ENCODE peak calls at places on chromosomes 11 and 22, in ten cellular contexts. One of them, this sample, is unnamed.

GRCh38 chr22:23093090-23093788 is 22.9 kb downstream of the GNAZ start:
- DNase-seq in psoas muscle: no peak
- DNase-seq in GM13976: no peak
- DNase-seq in tibial nerve: no peak
- DNase-seq in astrocyte of the cerebellum: no peak
- DNase-seq in foreskin fibroblast: no peak
- DNase-seq in right lobe of liver: no peak
- DNase-seq in A549: no peak
- DNase-seq in astrocyte of the spinal cord: no peak
- DNase-seq in breast epithelium: no peak
- DNase-seq in this sample: no peak

GRCh38 chr11:130418756-130419155 is 9.7 kb downstream of the ADAMTS8 start:
- DNase-seq in psoas muscle: no peak
- DNase-seq in GM13976: no peak
- DNase-seq in tibial nerve: no peak
- DNase-seq in astrocyte of the cerebellum: no peak
- DNase-seq in foreskin fibroblast: peak
- DNase-seq in right lobe of liver: no peak
- DNase-seq in A549: no peak
- DNase-seq in astrocyte of the spinal cord: peak
- DNase-seq in breast epithelium: no peak
- DNase-seq in this sample: no peak

GRCh38 chr11:9802291-9802861 is 138.5 kb downstream of the SWAP70 start:
- DNase-seq in psoas muscle: no peak
- DNase-seq in GM13976: no peak
- DNase-seq in tibial nerve: peak
- DNase-seq in astrocyte of the cerebellum: peak
- DNase-seq in foreskin fibroblast: peak
- DNase-seq in right lobe of liver: no peak
- DNase-seq in A549: no peak
- DNase-seq in astrocyte of the spinal cord: peak
- DNase-seq in breast epithelium: no peak
- DNase-seq in this sample: no peak

GRCh38 chr11:10401275-10401674 is 53.8 kb upstream of the AMPD3 start:
- DNase-seq in psoas muscle: no peak
- DNase-seq in GM13976: no peak
- DNase-seq in tibial nerve: no peak
- DNase-seq in astrocyte of the cerebellum: no peak
- DNase-seq in foreskin fibroblast: no peak
- DNase-seq in right lobe of liver: no peak
- DNase-seq in A549: no peak
- DNase-seq in astrocyte of the spinal cord: peak
- DNase-seq in breast epithelium: no peak
- DNase-seq in this sample: no peak

GRCh38 chr11:1195690-1196515 is 27.0 kb upstream of the MUC5B start:
- DNase-seq in psoas muscle: peak
- DNase-seq in GM13976: no peak
- DNase-seq in tibial nerve: no peak
- DNase-seq in astrocyte of the cerebellum: no peak
- DNase-seq in foreskin fibroblast: no peak
- DNase-seq in right lobe of liver: no peak
- DNase-seq in A549: no peak
- DNase-seq in astrocyte of the spinal cord: no peak
- DNase-seq in breast epithelium: peak
- DNase-seq in this sample: peak

GRCh38 chr11:96426356-96427103 is 36.7 kb downstream of the JRKL start:
- DNase-seq in psoas muscle: no peak
- DNase-seq in GM13976: peak
- DNase-seq in tibial nerve: no peak
- DNase-seq in astrocyte of the cerebellum: peak
- DNase-seq in foreskin fibroblast: peak
- DNase-seq in right lobe of liver: no peak
- DNase-seq in A549: peak
- DNase-seq in astrocyte of the spinal cord: peak
- DNase-seq in breast epithelium: no peak
- DNase-seq in this sample: peak

GRCh38 chr11:121696177-121696863 is 243.6 kb upstream of the SORL1-AS1 start:
- DNase-seq in psoas muscle: no peak
- DNase-seq in GM13976: no peak
- DNase-seq in tibial nerve: no peak
- DNase-seq in astrocyte of the cerebellum: peak
- DNase-seq in foreskin fibroblast: no peak
- DNase-seq in right lobe of liver: no peak
- DNase-seq in A549: no peak
- DNase-seq in astrocyte of the spinal cord: peak
- DNase-seq in breast epithelium: no peak
- DNase-seq in this sample: no peak

GRCh38 chr11:20962581-20962980 is 293.2 kb downstream of the NELL1 start:
- DNase-seq in psoas muscle: no peak
- DNase-seq in GM13976: no peak
- DNase-seq in tibial nerve: no peak
- DNase-seq in astrocyte of the cerebellum: peak
- DNase-seq in foreskin fibroblast: no peak
- DNase-seq in right lobe of liver: no peak
- DNase-seq in A549: no peak
- DNase-seq in astrocyte of the spinal cord: peak
- DNase-seq in breast epithelium: no peak
- DNase-seq in this sample: no peak

GRCh38 chr11:86608251-86608799 is 64.1 kb downstream of the ME3 start:
- DNase-seq in psoas muscle: peak
- DNase-seq in GM13976: peak
- DNase-seq in tibial nerve: peak
- DNase-seq in astrocyte of the cerebellum: peak
- DNase-seq in foreskin fibroblast: peak
- DNase-seq in right lobe of liver: peak
- DNase-seq in A549: peak
- DNase-seq in astrocyte of the spinal cord: peak
- DNase-seq in breast epithelium: peak
- DNase-seq in this sample: peak

GRCh38 chr22:24147666-24148065 is 33.6 kb upstream of the SUSD2 start:
- DNase-seq in psoas muscle: no peak
- DNase-seq in GM13976: no peak
- DNase-seq in tibial nerve: no peak
- DNase-seq in astrocyte of the cerebellum: no peak
- DNase-seq in foreskin fibroblast: no peak
- DNase-seq in right lobe of liver: no peak
- DNase-seq in A549: no peak
- DNase-seq in astrocyte of the spinal cord: no peak
- DNase-seq in breast epithelium: no peak
- DNase-seq in this sample: no peak

GRCh38 chr11:127890026-127890611 is 697.2 kb downstream of the ETS1 start:
- DNase-seq in psoas muscle: no peak
- DNase-seq in GM13976: no peak
- DNase-seq in tibial nerve: no peak
- DNase-seq in astrocyte of the cerebellum: no peak
- DNase-seq in foreskin fibroblast: peak
- DNase-seq in right lobe of liver: no peak
- DNase-seq in A549: no peak
- DNase-seq in astrocyte of the spinal cord: no peak
- DNase-seq in breast epithelium: no peak
- DNase-seq in this sample: no peak

GRCh38 chr11:118547132-118547531 is 16.1 kb downstream of the TMEM25 start:
- DNase-seq in psoas muscle: no peak
- DNase-seq in GM13976: no peak
- DNase-seq in tibial nerve: no peak
- DNase-seq in astrocyte of the cerebellum: no peak
- DNase-seq in foreskin fibroblast: no peak
- DNase-seq in right lobe of liver: no peak
- DNase-seq in A549: no peak
- DNase-seq in astrocyte of the spinal cord: no peak
- DNase-seq in breast epithelium: no peak
- DNase-seq in this sample: no peak

GRCh38 chr11:212150-213100 is 4.9 kb downstream of the RIC8A start:
- DNase-seq in psoas muscle: no peak
- DNase-seq in GM13976: no peak
- DNase-seq in tibial nerve: no peak
- DNase-seq in astrocyte of the cerebellum: no peak
- DNase-seq in foreskin fibroblast: no peak
- DNase-seq in right lobe of liver: peak
- DNase-seq in A549: no peak
- DNase-seq in astrocyte of the spinal cord: no peak
- DNase-seq in breast epithelium: no peak
- DNase-seq in this sample: no peak

GRCh38 chr11:10327254-10327653 is 22.4 kb downstream of the ADM start:
- DNase-seq in psoas muscle: no peak
- DNase-seq in GM13976: no peak
- DNase-seq in tibial nerve: no peak
- DNase-seq in astrocyte of the cerebellum: no peak
- DNase-seq in foreskin fibroblast: no peak
- DNase-seq in right lobe of liver: no peak
- DNase-seq in A549: no peak
- DNase-seq in astrocyte of the spinal cord: peak
- DNase-seq in breast epithelium: no peak
- DNase-seq in this sample: no peak

GRCh38 chr11:106464728-106465127 is 387.3 kb downstream of the AASDHPPT start:
- DNase-seq in psoas muscle: no peak
- DNase-seq in GM13976: no peak
- DNase-seq in tibial nerve: no peak
- DNase-seq in astrocyte of the cerebellum: no peak
- DNase-seq in foreskin fibroblast: no peak
- DNase-seq in right lobe of liver: no peak
- DNase-seq in A549: no peak
- DNase-seq in astrocyte of the spinal cord: no peak
- DNase-seq in breast epithelium: no peak
- DNase-seq in this sample: no peak

GRCh38 chr11:64878494-64879225 is at the start of gene EHD1:
- DNase-seq in psoas muscle: peak
- DNase-seq in GM13976: peak
- DNase-seq in tibial nerve: peak
- DNase-seq in astrocyte of the cerebellum: peak
- DNase-seq in foreskin fibroblast: peak
- DNase-seq in right lobe of liver: peak
- DNase-seq in A549: peak
- DNase-seq in astrocyte of the spinal cord: peak
- DNase-seq in breast epithelium: peak
- DNase-seq in this sample: peak
- TF ChIP-seq CTCF in psoas muscle: peak
- TF ChIP-seq CTCF in GM13976: peak
- TF ChIP-seq CTCF in tibial nerve: peak
- TF ChIP-seq CTCF in astrocyte of the cerebellum: peak
- TF ChIP-seq CTCF in foreskin fibroblast: peak
- TF ChIP-seq CTCF in right lobe of liver: peak
- TF ChIP-seq CTCF in A549: peak
- TF ChIP-seq CTCF in astrocyte of the spinal cord: peak
- TF ChIP-seq CTCF in breast epithelium: no peak
- TF ChIP-seq CTCF in this sample: peak

DNA sequence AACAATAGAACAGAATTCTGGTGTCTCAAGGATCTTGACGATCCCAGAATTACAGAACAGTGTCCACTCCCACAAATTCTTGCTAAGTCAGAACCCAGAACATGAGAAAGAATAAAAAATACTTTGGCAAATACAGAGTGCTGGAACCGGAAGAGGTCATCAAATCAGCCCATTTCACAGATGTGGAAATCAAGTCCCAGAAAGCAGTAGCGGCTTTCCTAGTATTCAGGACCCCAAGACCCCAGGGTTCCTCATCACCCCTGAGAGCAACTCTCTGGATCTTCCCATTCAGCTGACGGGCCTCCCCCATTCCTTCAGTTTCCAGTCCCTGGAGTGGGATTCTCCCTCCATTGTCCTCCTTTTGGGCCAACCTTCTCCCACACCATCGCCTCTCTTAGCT is 268.5 kb downstream of the MN1 start:
- DNase-seq in psoas muscle: no peak
- DNase-seq in GM13976: no peak
- DNase-seq in tibial nerve: no peak
- DNase-seq in astrocyte of the cerebellum: no peak
- DNase-seq in foreskin fibroblast: no peak
- DNase-seq in right lobe of liver: no peak
- DNase-seq in A549: no peak
- DNase-seq in astrocyte of the spinal cord: no peak
- DNase-seq in breast epithelium: no peak
- DNase-seq in this sample: no peak
- TF ChIP-seq CTCF in psoas muscle: no peak
- TF ChIP-seq CTCF in GM13976: no peak
- TF ChIP-seq CTCF in tibial nerve: no peak
- TF ChIP-seq CTCF in astrocyte of the cerebellum: no peak
- TF ChIP-seq CTCF in foreskin fibroblast: no peak
- TF ChIP-seq CTCF in right lobe of liver: no peak
- TF ChIP-seq CTCF in A549: no peak
- TF ChIP-seq CTCF in astrocyte of the spinal cord: no peak
- TF ChIP-seq CTCF in breast epithelium: no peak
- TF ChIP-seq CTCF in this sample: no peak

GRCh38 chr11:79052539-79052938 is 388.3 kb downstream of the TENM4 start:
- DNase-seq in psoas muscle: no peak
- DNase-seq in GM13976: no peak
- DNase-seq in tibial nerve: no peak
- DNase-seq in astrocyte of the cerebellum: no peak
- DNase-seq in foreskin fibroblast: no peak
- DNase-seq in right lobe of liver: no peak
- DNase-seq in A549: no peak
- DNase-seq in astrocyte of the spinal cord: peak
- DNase-seq in breast epithelium: no peak
- DNase-seq in this sample: no peak
- TF ChIP-seq CTCF in psoas muscle: no peak
- TF ChIP-seq CTCF in GM13976: no peak
- TF ChIP-seq CTCF in tibial nerve: no peak
- TF ChIP-seq CTCF in astrocyte of the cerebellum: peak
- TF ChIP-seq CTCF in foreskin fibroblast: peak
- TF ChIP-seq CTCF in right lobe of liver: no peak
- TF ChIP-seq CTCF in A549: no peak
- TF ChIP-seq CTCF in astrocyte of the spinal cord: peak
- TF ChIP-seq CTCF in breast epithelium: no peak
- TF ChIP-seq CTCF in this sample: no peak

GRCh38 chr11:44125598-44125997 is 30.1 kb downstream of the EXT2 start:
- DNase-seq in psoas muscle: no peak
- DNase-seq in GM13976: no peak
- DNase-seq in tibial nerve: no peak
- DNase-seq in astrocyte of the cerebellum: no peak
- DNase-seq in foreskin fibroblast: no peak
- DNase-seq in right lobe of liver: no peak
- DNase-seq in A549: no peak
- DNase-seq in astrocyte of the spinal cord: no peak
- DNase-seq in breast epithelium: no peak
- DNase-seq in this sample: no peak

GRCh38 chr11:44116433-44116832 is 21.0 kb downstream of the EXT2 start:
- DNase-seq in psoas muscle: no peak
- DNase-seq in GM13976: no peak
- DNase-seq in tibial nerve: no peak
- DNase-seq in astrocyte of the cerebellum: no peak
- DNase-seq in foreskin fibroblast: no peak
- DNase-seq in right lobe of liver: no peak
- DNase-seq in A549: no peak
- DNase-seq in astrocyte of the spinal cord: no peak
- DNase-seq in breast epithelium: no peak
- DNase-seq in this sample: no peak

GRCh38 chr11:44120169-44120568 is 24.7 kb downstream of the EXT2 start:
- DNase-seq in psoas muscle: no peak
- DNase-seq in GM13976: no peak
- DNase-seq in tibial nerve: no peak
- DNase-seq in astrocyte of the cerebellum: no peak
- DNase-seq in foreskin fibroblast: no peak
- DNase-seq in right lobe of liver: peak
- DNase-seq in A549: peak
- DNase-seq in astrocyte of the spinal cord: no peak
- DNase-seq in breast epithelium: no peak
- DNase-seq in this sample: no peak
- TF ChIP-seq CTCF in psoas muscle: peak
- TF ChIP-seq CTCF in GM13976: no peak
- TF ChIP-seq CTCF in tibial nerve: no peak
- TF ChIP-seq CTCF in astrocyte of the cerebellum: peak
- TF ChIP-seq CTCF in foreskin fibroblast: peak
- TF ChIP-seq CTCF in right lobe of liver: peak
- TF ChIP-seq CTCF in A549: no peak
- TF ChIP-seq CTCF in astrocyte of the spinal cord: peak
- TF ChIP-seq CTCF in breast epithelium: no peak
- TF ChIP-seq CTCF in this sample: no peak